ENCODE peak calls at places on chromosomes 7 and 10, in nine cellular contexts. R is PC-3, P is fibroblast of lung, F is progenitor cell of endocrine pancreas, L is bronchial epithelial cell, Y is psoas muscle, N is Caco-2, S is AG04449, B is left ventricle myocardium inferior. G is an unnamed sample.

GRCh38 chr7:103446046-103446520 is at the start of gene SLC26A5:
- DNase-seq in R (peak), P (no peak), F (peak), L (peak), Y (no peak), N (peak), S (no peak), B (no peak), G (no peak)

GRCh38 chr10:11560076-11560709 is 51.3 kb downstream of the USP6NL start:
- DNase-seq in R (no peak), P (no peak), F (no peak), L (no peak), Y (no peak), N (no peak), S (no peak), B (no peak), G (no peak)

GRCh38 chr7:112236597-112236996 is 30.1 kb downstream of the ZNF277 start:
- DNase-seq in R (peak), P (no peak), F (no peak), L (peak), Y (no peak), N (no peak), S (no peak), B (no peak), G (no peak)

GRCh38 chr10:79060641-79061255 is 8.0 kb upstream of the ZMIZ1 start:
- DNase-seq in R (no peak), P (no peak), F (no peak), L (no peak), Y (peak), N (peak), S (no peak), B (peak), G (no peak)

GRCh38 chr10:125146791-125147604 is 13.4 kb downstream of the CTBP2 start:
- DNase-seq in R (peak), P (peak), F (no peak), L (peak), Y (no peak), N (no peak), S (no peak), B (no peak), G (no peak)

GRCh38 chr7:46220066-46220630 is 299.1 kb upstream of the IGFBP3 start:
- DNase-seq in R (peak), P (peak), F (no peak), L (peak), Y (no peak), N (no peak), S (no peak), B (no peak), G (no peak)

GRCh38 chr10:47277352-47278151 is 22.4 kb upstream of the GDF10 start:
- DNase-seq in R (peak), P (no peak), F (no peak), L (peak), Y (no peak), N (no peak), S (no peak), B (no peak), G (no peak)

GRCh38 chr7:92674379-92674778 is 84.2 kb upstream of the FAM133B start:
- DNase-seq in R (no peak), P (no peak), F (no peak), L (no peak), Y (no peak), N (no peak), S (no peak), B (no peak), G (no peak)

GRCh38 chr10:75042292-75042974 is 69.0 kb upstream of the SAMD8 start:
- DNase-seq in R (peak), P (peak), F (no peak), L (peak), Y (peak), N (no peak), S (no peak), B (no peak), G (no peak)

GRCh38 chr7:108581655-108582491 is 12.2 kb downstream of the DNAJB9 start:
- DNase-seq in R (peak), P (peak), F (no peak), L (no peak), Y (no peak), N (peak), S (peak), B (no peak), G (no peak)

GRCh38 chr10:21021231-21021630 is 124.1 kb upstream of the NEBL start:
- DNase-seq in R (no peak), P (no peak), F (no peak), L (no peak), Y (no peak), N (no peak), S (no peak), B (no peak), G (no peak)

GRCh38 chr10:21022821-21023220 is 125.7 kb upstream of the NEBL start:
- DNase-seq in R (no peak), P (no peak), F (no peak), L (peak), Y (no peak), N (no peak), S (no peak), B (no peak), G (no peak)

GRCh38 chr10:21020545-21020944 is 123.4 kb upstream of the NEBL start:
- DNase-seq in R (peak), P (no peak), F (no peak), L (no peak), Y (no peak), N (peak), S (no peak), B (no peak), G (no peak)

GRCh38 chr10:21021843-21022594 is 124.9 kb upstream of the NEBL start:
- DNase-seq in R (peak), P (no peak), F (no peak), L (peak), Y (no peak), N (peak), S (no peak), B (no peak), G (no peak)
- TF ChIP-seq CTCF in R (peak), P (no peak), F (peak), L (peak), Y (no peak), N (peak), S (no peak), B (peak), G (peak)

GRCh38 chr7:26265499-26266075 is 26.1 kb upstream of the SNX10 start:
- DNase-seq in R (no peak), P (peak), F (no peak), L (no peak), Y (no peak), N (no peak), S (no peak), B (no peak), G (no peak)
- TF ChIP-seq CTCF in R (no peak), P (no peak), F (no peak), L (no peak), Y (no peak), N (no peak), S (no peak), B (no peak), G (no peak)

GRCh38 chr7:138837627-138838026 is 39.6 kb upstream of the ATP6V0A4 start:
- DNase-seq in R (no peak), P (no peak), F (no peak), L (peak), Y (no peak), N (no peak), S (no peak), B (peak), G (no peak)

GRCh38 chr7:138842111-138842510 is 44.1 kb upstream of the ATP6V0A4 start:
- DNase-seq in R (peak), P (peak), F (no peak), L (peak), Y (no peak), N (no peak), S (peak), B (no peak), G (no peak)

GRCh38 chr7:138834583-138834982 is 36.6 kb upstream of the ATP6V0A4 start:
- DNase-seq in R (no peak), P (no peak), F (no peak), L (no peak), Y (no peak), N (no peak), S (no peak), B (no peak), G (no peak)

GRCh38 chr7:138835087-138835486 is 37.1 kb upstream of the ATP6V0A4 start:
- DNase-seq in R (no peak), P (no peak), F (no peak), L (no peak), Y (no peak), N (no peak), S (no peak), B (no peak), G (no peak)

GRCh38 chr7:138838166-138838565 is 40.2 kb upstream of the ATP6V0A4 start:
- DNase-seq in R (no peak), P (no peak), F (no peak), L (no peak), Y (no peak), N (no peak), S (no peak), B (no peak), G (no peak)
- TF ChIP-seq CTCF in R (no peak), P (no peak), F (peak), L (no peak), Y (no peak), N (no peak), S (no peak), B (no peak), G (no peak)

DNA sequence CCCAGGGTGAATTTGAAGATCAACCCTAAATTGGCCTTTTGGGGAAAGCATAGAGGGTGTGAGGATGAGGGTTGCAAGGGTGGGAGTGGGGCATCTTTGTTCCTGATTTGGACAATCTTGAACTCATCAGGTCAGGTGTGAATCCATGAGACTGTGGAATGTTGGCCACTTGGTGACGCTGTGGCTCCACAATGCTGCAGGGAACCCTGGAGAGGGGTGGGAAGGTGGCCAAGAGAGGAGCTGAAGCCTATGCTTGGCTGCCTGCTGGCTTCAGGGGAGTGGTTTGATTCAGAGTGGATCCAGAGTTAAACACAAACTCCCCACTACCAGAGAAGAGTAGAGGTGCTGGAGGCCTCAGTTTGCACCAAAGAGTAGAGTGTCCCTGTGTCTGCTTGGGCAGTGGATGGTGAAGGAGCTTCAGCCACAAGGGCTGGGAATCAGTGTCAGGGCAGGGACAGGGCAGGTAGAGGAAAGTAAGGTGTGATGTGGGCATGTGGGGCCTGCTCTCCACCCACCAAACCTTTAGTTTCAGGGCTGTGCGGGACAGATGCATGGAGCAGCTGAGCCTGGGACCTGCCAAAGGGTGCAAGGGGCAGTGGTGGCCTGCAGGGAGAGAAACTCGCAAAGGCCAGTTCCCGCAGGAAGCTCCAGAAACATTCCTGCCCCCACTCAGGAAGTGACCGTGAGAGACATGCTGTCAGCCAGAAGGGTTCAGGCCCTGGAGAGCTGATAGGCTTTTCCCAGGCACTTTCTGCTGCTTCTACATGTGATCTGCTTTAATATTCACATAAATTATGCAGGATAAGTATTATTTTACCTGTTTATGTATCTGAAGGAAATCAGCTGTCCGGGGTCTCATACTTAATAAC is 81.0 kb upstream of the PRSS58 start:
- DNase-seq in R (peak), P (no peak), F (no peak), L (peak), Y (peak), N (no peak), S (no peak), B (no peak), G (no peak)
- TF ChIP-seq CTCF in R (peak), P (no peak), F (peak), L (peak), Y (peak), N (no peak), S (peak), B (no peak), G (peak)

GRCh38 chr7:42128703-42129102 is 108.3 kb downstream of the GLI3 start:
- DNase-seq in R (peak), P (peak), F (no peak), L (peak), Y (no peak), N (no peak), S (no peak), B (no peak), G (no peak)
- TF ChIP-seq CTCF in R (peak), P (no peak), F (peak), L (peak), Y (no peak), N (no peak), S (peak), B (no peak), G (peak)

GRCh38 chr10:24513155-24513554 is 210.5 kb downstream of the ARHGAP21 start:
- DNase-seq in R (peak), P (peak), F (no peak), L (peak), Y (no peak), N (no peak), S (no peak), B (no peak), G (no peak)
- TF ChIP-seq CTCF in R (peak), P (peak), F (peak), L (peak), Y (peak), N (peak), S (peak), B (peak), G (peak)

DNA sequence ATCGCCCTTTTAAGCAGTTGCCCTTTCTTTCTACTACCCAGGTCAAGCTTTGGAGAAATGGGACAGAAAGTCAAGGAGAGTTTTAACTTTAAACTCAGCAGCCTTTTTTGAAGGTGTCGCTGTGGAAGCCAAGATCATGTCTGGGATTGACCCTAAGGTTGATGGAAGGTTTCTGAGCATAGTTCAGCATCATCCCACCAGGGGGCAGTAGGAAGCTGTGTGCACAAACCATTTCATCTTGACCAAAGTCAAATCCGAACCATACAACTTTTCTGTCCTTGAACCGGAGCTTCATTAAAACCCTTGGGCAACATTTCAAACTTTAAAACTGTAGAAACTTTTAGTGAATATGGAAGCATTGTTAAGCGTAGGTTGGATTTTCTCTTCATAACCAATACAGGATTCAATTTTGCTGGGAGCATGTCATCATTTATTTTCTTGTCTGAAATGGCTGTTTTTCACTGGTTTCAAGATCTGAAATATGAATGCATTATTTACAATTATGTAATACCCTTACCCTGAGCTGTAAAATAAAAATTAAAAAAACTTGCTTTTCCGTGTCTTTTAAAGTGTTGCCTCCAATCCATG is 214.4 kb upstream of the KIAA1217 start:
- DNase-seq in R (peak), P (peak), F (peak), L (peak), Y (peak), N (peak), S (peak), B (peak), G (peak)
- TF ChIP-seq CTCF in R (peak), P (peak), F (peak), L (peak), Y (peak), N (peak), S (peak), B (peak), G (peak)

GRCh38 chr7:77416621-77417371 is 647 bp upstream of the GSAP start:
- DNase-seq in R (no peak), P (no peak), F (no peak), L (no peak), Y (no peak), N (no peak), S (no peak), B (no peak), G (no peak)
- TF ChIP-seq CTCF in R (peak), P (no peak), F (no peak), L (peak), Y (no peak), N (no peak), S (no peak), B (no peak), G (peak)

GRCh38 chr10:118827466-118828155 is 72.8 kb upstream of the CACUL1 start:
- DNase-seq in R (no peak), P (no peak), F (no peak), L (no peak), Y (no peak), N (peak), S (no peak), B (no peak), G (no peak)
- TF ChIP-seq CTCF in R (peak), P (peak), F (peak), L (peak), Y (no peak), N (peak), S (no peak), B (no peak), G (peak)

G was measured in type B pancreatic cell.